ENCODE peak calls at places on chromosome 3, in four cellular contexts. Y is hypothalamus; F is naive thymus-derived CD4-positive, alpha-beta T cell; M is activated T-helper 1 cell treated with anti-CD3 and anti-CD28 coated beads, Interleukin-12 subunit alpha, Interleukin-12 subunit beta, Interleukin-2, Interleukin-4 antibody, amounts not matched to agents 30 ng/mL and 10 ng/mL and 1 ng/mL, durations not matched to agents 14 hours and 24 hours and 36 hours. P is an unnamed sample.

GRCh38 chr3:46890132-46890531 is 12.6 kb downstream of the PTH1R start:
- DNase-seq in Y (no peak), F (no peak), M (no peak), P (no peak)

GRCh38 chr3:14775011-14775410 is 43.8 kb upstream of the FGD5 start:
- DNase-seq in Y (no peak), F (no peak), M (no peak), P (no peak)

GRCh38 chr3:79906106-79906505 is 138.3 kb upstream of the ROBO1 start:
- DNase-seq in Y (no peak), F (no peak), M (no peak), P (no peak)

GRCh38 chr3:108406661-108407206 is 103.7 kb downstream of the MYH15 start:
- DNase-seq in Y (no peak), F (peak; percentile 46), M (peak; percentile 9), P (no peak)

GRCh38 chr3:79369306-79369705 is 398.5 kb downstream of the ROBO1 start:
- DNase-seq in Y (no peak), F (no peak), M (no peak), P (no peak)

GRCh38 chr3:151404316-151404715 is 19.8 kb upstream of the P2RY12 start:
- DNase-seq in Y (no peak), F (no peak), M (no peak), P (no peak)

GRCh38 chr3:172046268-172046915 is 7.0 kb downstream of the FNDC3B start:
- DNase-seq in Y (no peak), F (no peak), M (no peak), P (no peak)

GRCh38 chr3:161700998-161701397 is 204.4 kb downstream of the OTOL1 start:
- DNase-seq in Y (no peak), F (no peak), M (no peak), P (no peak)

GRCh38 chr3:156628095-156628690 is 46.2 kb upstream of the TIPARP start:
- DNase-seq in Y (no peak), F (no peak), M (no peak), P (no peak)

GRCh38 chr3:30688776-30689175 is 82.4 kb downstream of the TGFBR2 start:
- DNase-seq in Y (no peak), F (no peak), M (no peak), P (no peak)

GRCh38 chr3:106518516-106518915 is 649.7 kb upstream of the CBLB start:
- DNase-seq in Y (no peak), F (no peak), M (no peak), P (no peak)

GRCh38 chr3:118842147-118842863 is 192.3 kb downstream of the IGSF11 start:
- DNase-seq in Y (no peak), F (no peak), M (no peak), P (no peak)

GRCh38 chr3:31288641-31289100 is 244.1 kb upstream of the STT3B start:
- DNase-seq in Y (peak; percentile 1), F (no peak), M (peak; percentile 44), P (no peak)

GRCh38 chr3:130084581-130084980 is 3.0 kb downstream of the ALG1L2 start:
- DNase-seq in Y (no peak), F (no peak), M (no peak), P (no peak)

GRCh38 chr3:15781131-15781530 is 16.6 kb downstream of the ANKRD28 start:
- DNase-seq in Y (no peak), F (no peak), M (no peak), P (no peak)

GRCh38 chr3:171806200-171807128 is 3.8 kb downstream of the PLD1 start:
- DNase-seq in Y (no peak), F (no peak), M (no peak), P (no peak)

GRCh38 chr3:174153875-174154274 is 705.3 kb upstream of the NAALADL2 start:
- DNase-seq in Y (no peak), F (no peak), M (no peak), P (no peak)

GRCh38 chr3:56131976-56132590 is 336.2 kb downstream of the ERC2 start:
- DNase-seq in Y (no peak), F (no peak), M (no peak), P (no peak)

GRCh38 chr3:179750720-179751328 is 98.0 kb downstream of the USP13 start:
- DNase-seq in Y (no peak), F (no peak), M (no peak), P (no peak)

P was measured in left ventricle myocardium superior.